ENCODE peak calls at places on chromosomes 12 and 14, in seven cellular contexts. K, X, S, E, Q, C and U are unnamed samples.

GRCh38 chr14:61695695-61696527 is 598 bp downstream of the HIF1A start:
- DNase-seq in S (peak), Q (peak), E (peak), C (peak), K (no peak), X (peak), U (peak)

GRCh38 chr14:36105401-36105800 is 71.1 kb downstream of the PTCSC3 start:
- DNase-seq in Q (no peak), S (no peak), K (no peak), X (peak), E (peak), C (peak), U (no peak)

GRCh38 chr12:45536254-45536653 is 193.3 kb upstream of the ARID2 start:
- DNase-seq in C (no peak), S (no peak), X (no peak), E (no peak), K (no peak), Q (no peak), U (no peak)

GRCh38 chr12:93895096-93895460 is 217.9 kb downstream of the CRADD start:
- DNase-seq in K (no peak), E (peak), S (no peak), C (no peak), X (no peak), Q (no peak), U (no peak)

GRCh38 chr14:61111145-61112130 is 130.4 kb downstream of the SLC38A6 start:
- DNase-seq in E (peak), S (no peak), X (no peak), K (no peak), Q (no peak), C (no peak), U (no peak)

GRCh38 chr14:68248481-68249255 is 429.1 kb downstream of the RAD51B start:
- DNase-seq in Q (peak), S (peak), E (peak), X (peak), K (peak), C (peak), U (peak)

GRCh38 chr14:35122696-35123387 is 490 bp downstream of the PRORP start:
- DNase-seq in X (peak), Q (no peak), C (no peak), K (peak), E (peak), S (no peak), U (no peak)

GRCh38 chr12:14928946-14929345 is 9.4 kb downstream of the ERP27 start:
- DNase-seq in S (no peak), Q (no peak), E (peak), X (peak), K (peak), C (no peak), U (no peak)

GRCh38 chr12:82857911-82858533 is 171.3 kb downstream of the TMTC2 start:
- DNase-seq in C (no peak), E (peak), K (no peak), S (no peak), X (peak), Q (no peak), U (no peak)

GRCh38 chr14:95597784-95598204 is 62.9 kb downstream of the GLRX5 start:
- DNase-seq in S (no peak), C (no peak), K (no peak), X (no peak), Q (peak), E (peak), U (peak)

GRCh38 chr12:78580296-78580695 is 284.3 kb upstream of the SYT1 start:
- DNase-seq in S (no peak), E (no peak), C (no peak), X (peak), Q (no peak), K (no peak), U (no peak)

GRCh38 chr12:78586790-78587189 is 277.8 kb upstream of the SYT1 start:
- DNase-seq in K (no peak), E (no peak), S (no peak), Q (no peak), X (no peak), C (no peak), U (no peak)

GRCh38 chr12:78584695-78585094 is 279.9 kb upstream of the SYT1 start:
- DNase-seq in Q (peak), K (no peak), X (peak), S (no peak), E (peak), C (peak), U (no peak)

DNA sequence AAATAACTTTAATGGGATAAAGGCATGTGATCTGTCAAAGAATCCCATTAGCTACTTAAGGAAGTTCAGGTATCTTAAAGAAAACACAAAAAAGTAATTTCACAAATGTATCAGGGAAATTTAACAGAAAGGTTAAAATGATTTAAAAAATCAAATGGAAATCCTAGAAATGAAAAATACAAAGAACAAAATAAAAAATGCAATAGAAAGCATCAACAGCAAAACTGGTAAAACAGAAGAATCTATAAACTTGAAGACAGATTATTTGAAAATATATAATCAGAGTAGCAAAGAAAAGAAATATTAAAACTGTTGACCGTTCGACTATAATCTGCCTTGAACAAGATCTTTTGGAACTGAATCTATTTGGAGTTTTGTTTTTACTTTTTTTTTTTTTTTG is 279.4 kb upstream of the SYT1 start:
- DNase-seq in C (no peak), S (no peak), X (no peak), E (no peak), Q (no peak), K (no peak), U (no peak)
- H3K4me3 ChIP-seq in C (no peak), S (no peak), X (no peak), E (no peak), Q (no peak), K (no peak), U (no peak)

GRCh38 chr14:40413146-40413545 is 980.9 kb upstream of the FBXO33 start:
- DNase-seq in X (peak), C (no peak), E (no peak), S (no peak), Q (no peak), K (no peak), U (no peak)

GRCh38 chr14:40417777-40418401 is 985.7 kb upstream of the FBXO33 start:
- DNase-seq in C (peak), Q (peak), E (peak), S (no peak), X (peak), K (no peak), U (no peak)
- TF ChIP-seq CTCF in C (peak), Q (peak), E (peak), S (no peak), X (peak), K (peak), U (peak)

GRCh38 chr14:82642425-82642824 is 1108.8 kb upstream of the SEL1L start:
- DNase-seq in Q (no peak), C (no peak), S (no peak), E (peak), X (peak), K (no peak), U (peak)
- H3K4me3 ChIP-seq in Q (no peak), C (no peak), S (no peak), E (peak), X (peak), K (peak), U (no peak)

GRCh38 chr12:113080692-113081091 is 24.2 kb downstream of the DTX1 start:
- DNase-seq in S (no peak), C (no peak), E (no peak), Q (no peak), X (no peak), K (no peak), U (no peak)
- TF ChIP-seq CTCF in S (no peak), C (no peak), E (no peak), Q (no peak), X (no peak), K (no peak), U (no peak)

GRCh38 chr12:58529114-58529665 is 391.1 kb downstream of the LRIG3 start:
- DNase-seq in K (no peak), Q (no peak), S (no peak), X (peak), E (no peak), C (no peak), U (no peak)

GRCh38 chr12:58529897-58530296 is 390.4 kb downstream of the LRIG3 start:
- DNase-seq in E (no peak), S (no peak), Q (no peak), K (no peak), C (no peak), X (peak), U (no peak)

GRCh38 chr12:58532855-58533608 is 387.3 kb downstream of the LRIG3 start:
- DNase-seq in K (no peak), C (no peak), S (no peak), X (peak), E (no peak), Q (no peak), U (no peak)

GRCh38 chr12:58528266-58528665 is 392.0 kb downstream of the LRIG3 start:
- DNase-seq in C (no peak), S (no peak), E (no peak), Q (no peak), K (no peak), X (no peak), U (no peak)

DNA sequence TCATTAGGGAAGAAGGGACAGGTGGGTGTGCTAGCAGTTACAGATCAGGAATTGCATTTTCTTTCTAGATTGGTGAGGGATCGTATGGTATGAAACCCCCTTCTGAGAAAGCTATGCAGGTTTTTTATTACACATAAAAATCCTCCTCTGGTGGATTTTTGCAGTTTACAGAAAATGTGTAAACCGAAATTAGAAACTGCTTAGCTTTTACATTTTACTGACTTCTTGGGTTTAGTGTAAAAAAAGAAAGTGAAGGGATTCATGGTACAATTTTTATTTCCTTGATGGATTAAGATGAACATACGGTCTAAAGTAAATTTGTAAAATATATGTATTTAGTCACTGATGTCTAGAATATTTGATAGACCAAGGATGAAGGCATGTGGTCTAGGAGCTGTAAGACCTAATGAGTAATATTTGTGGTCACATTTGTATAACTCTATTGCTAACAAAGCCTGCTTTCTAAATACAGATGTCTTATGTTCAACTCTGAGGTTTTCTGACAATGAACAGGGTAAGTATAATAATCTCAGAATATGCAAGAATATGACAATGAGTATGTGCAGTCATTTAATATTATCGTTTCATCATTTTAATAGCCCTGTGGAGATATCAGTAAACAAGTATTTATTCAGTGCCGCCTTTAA is 389.8 kb downstream of the LRIG3 start:
- DNase-seq in Q (no peak), E (no peak), X (peak), K (no peak), S (no peak), C (no peak), U (no peak)
- H3K4me3 ChIP-seq in Q (no peak), E (no peak), X (peak), K (no peak), S (no peak), C (no peak), U (no peak)

DNA sequence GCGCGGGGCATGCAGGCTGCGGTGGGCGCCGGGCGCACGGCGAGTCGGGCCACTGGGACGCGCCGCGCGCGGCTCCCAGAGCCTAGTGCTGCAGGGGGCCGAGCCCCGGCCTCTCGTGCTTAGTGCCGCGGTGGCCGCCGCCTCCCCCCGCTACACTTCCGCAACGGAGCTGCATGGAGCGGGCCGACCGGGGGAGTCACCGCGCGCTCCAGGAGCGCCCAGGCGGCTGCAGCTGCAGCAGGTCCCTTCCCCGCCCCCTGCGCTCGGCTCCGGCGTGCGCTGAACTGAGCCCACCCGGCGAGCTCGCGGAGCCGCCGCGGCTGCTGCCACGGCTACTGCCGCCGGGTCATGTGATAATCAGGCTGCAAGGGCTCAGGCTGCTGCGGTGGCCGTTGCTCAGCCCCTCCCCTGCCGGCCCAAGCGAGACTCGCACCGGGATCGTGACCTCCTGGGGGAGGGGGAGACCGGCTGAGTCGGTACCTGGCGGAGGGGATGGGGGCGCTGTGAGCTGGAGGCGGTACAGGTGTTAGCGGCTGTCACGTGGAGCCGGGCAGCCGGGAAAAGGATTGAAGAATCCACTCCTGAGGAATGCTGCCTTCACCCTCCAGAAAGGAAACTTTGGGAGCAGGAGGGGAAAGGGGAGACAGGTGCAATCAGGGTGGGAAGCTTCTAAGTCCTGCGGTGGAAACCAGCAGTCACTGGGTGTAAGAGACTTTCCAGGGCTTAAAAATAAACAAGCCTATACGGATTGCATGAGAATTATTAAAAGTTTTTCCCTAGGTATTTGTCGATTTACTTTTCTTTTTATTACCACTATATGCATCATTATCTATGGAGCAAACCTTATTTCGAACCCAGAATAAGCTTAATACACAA is at the start of gene PPM1H:
- DNase-seq in S (peak), X (peak), C (peak), Q (peak), E (peak), K (peak), U (peak)
- TF ChIP-seq CTCF in S (no peak), X (peak), C (peak), Q (peak), E (peak), K (peak), U (peak)

DNA sequence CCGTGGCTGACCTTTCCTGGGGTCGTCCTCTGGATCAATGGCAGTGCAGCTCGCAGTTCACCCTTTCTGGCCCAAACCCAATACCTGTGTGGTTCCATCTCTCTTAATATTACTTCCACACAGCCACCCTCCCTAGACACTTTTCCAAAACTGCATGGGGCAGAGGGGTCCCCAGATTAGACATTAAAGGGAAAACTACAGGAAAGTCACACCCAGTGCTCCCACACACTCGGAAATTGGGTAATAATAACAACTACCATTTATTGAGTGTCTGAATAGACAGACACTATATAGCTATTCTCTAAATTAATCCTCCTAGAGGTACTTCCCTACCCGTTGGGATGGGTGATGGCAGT is 628 bp upstream of the PXN start:
- DNase-seq in C (no peak), Q (no peak), K (no peak), X (no peak), E (no peak), S (no peak), U (no peak)
- H3K4me3 ChIP-seq in C (peak), Q (no peak), K (no peak), X (no peak), E (peak), S (no peak), U (no peak)

DNA sequence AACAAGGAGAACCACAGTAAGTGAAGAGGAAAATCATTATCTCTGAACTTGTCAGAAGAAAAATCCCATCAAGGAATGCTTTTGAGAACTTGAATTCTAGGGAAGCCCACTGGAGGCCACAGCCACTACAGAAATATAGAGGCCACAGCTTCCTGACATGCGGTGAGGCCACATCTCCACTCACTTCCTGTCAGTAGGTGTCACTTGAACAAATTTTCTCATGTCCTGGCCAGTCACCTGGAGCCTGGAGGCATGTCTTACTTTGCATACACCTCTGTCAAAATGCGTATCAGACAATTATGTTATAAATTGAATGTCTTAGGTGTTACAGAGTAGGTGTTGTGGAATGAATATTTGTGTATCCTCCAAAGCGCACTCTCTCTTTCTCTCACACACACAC is 370.3 kb downstream of the DAD1 start:
- DNase-seq in Q (peak), X (no peak), K (no peak), S (no peak), E (no peak), C (no peak), U (no peak)
- TF ChIP-seq CTCF in Q (no peak), X (no peak), K (no peak), S (no peak), E (no peak), C (no peak), U (no peak)